ENCODE peak calls at places on chromosomes 1 and 21, in seven cellular contexts. D, N, T, H, R, V and I are unnamed samples.

GRCh38 chr1:26351591-26352337 is 2.2 kb downstream of the CRYBG2 start:
- DNase-seq in H (no peak), R (no peak), T (no peak), D (peak), V (no peak), N (no peak), I (no peak)

GRCh38 chr1:108570128-108570527 is 10.2 kb downstream of the EEIG2 start:
- DNase-seq in T (no peak), H (no peak), R (peak), D (no peak), V (no peak), N (no peak), I (peak)

GRCh38 chr1:45769261-45769932 is 18.9 kb upstream of the IPP start:
- DNase-seq in V (no peak), T (no peak), R (peak), H (no peak), D (no peak), N (no peak), I (peak)

GRCh38 chr1:78226784-78227183 is 181.0 kb downstream of the GIPC2 start:
- DNase-seq in D (peak), H (no peak), T (no peak), R (no peak), N (no peak), V (no peak), I (no peak)

GRCh38 chr21:26072891-26073615 is 97.5 kb downstream of the APP start:
- DNase-seq in N (no peak), V (no peak), R (no peak), T (no peak), D (no peak), H (no peak), I (no peak)

GRCh38 chr1:96519851-96520281 is 201.7 kb upstream of the PTBP2 start:
- DNase-seq in N (no peak), H (no peak), T (no peak), R (peak), V (no peak), D (no peak), I (no peak)

GRCh38 chr1:54070549-54070915 is 17.1 kb downstream of the TCEANC2 start:
- DNase-seq in H (no peak), N (no peak), T (no peak), D (no peak), R (no peak), V (no peak), I (no peak)

GRCh38 chr1:203215573-203215972 is 13.9 kb downstream of the CHIT1 start:
- DNase-seq in H (no peak), D (no peak), T (no peak), R (peak), N (no peak), V (no peak), I (peak)

GRCh38 chr1:197955486-197956394 is 38.6 kb downstream of the LHX9 start:
- DNase-seq in H (no peak), V (no peak), N (no peak), R (no peak), T (no peak), D (no peak), I (no peak)

GRCh38 chr1:225880210-225880584 is 2.0 kb downstream of the TMEM63A start:
- DNase-seq in H (peak), T (no peak), N (no peak), D (no peak), V (no peak), R (no peak), I (no peak)

GRCh38 chr1:153346067-153346723 is 2.4 kb downstream of the PGLYRP4 start:
- DNase-seq in H (no peak), D (no peak), T (no peak), N (no peak), V (no peak), R (no peak), I (peak)

GRCh38 chr1:205236526-205236925 is 8.8 kb downstream of the TMCC2 start:
- DNase-seq in D (no peak), V (no peak), T (no peak), R (no peak), H (no peak), N (no peak), I (no peak)

GRCh38 chr1:65265296-65266271 is 43.8 kb upstream of the DNAJC6 start:
- DNase-seq in D (no peak), T (peak), N (peak), V (peak), H (peak), R (peak), I (peak)

GRCh38 chr1:157993179-157994080 is at the start of gene KIRREL1:
- DNase-seq in N (no peak), T (no peak), D (peak), V (no peak), H (no peak), R (peak), I (no peak)

GRCh38 chr1:65792671-65793358 is at the start of gene PDE4B:
- DNase-seq in R (peak), D (no peak), T (no peak), V (no peak), N (no peak), H (peak), I (peak)

GRCh38 chr21:44083631-44084291 is 23.4 kb upstream of the PWP2 start:
- DNase-seq in R (no peak), T (peak), N (peak), V (peak), D (no peak), H (no peak), I (no peak)

GRCh38 chr1:117639741-117640140 is 33.9 kb downstream of the TENT5C start:
- DNase-seq in V (no peak), T (no peak), N (no peak), H (no peak), R (no peak), D (no peak), I (no peak)

GRCh38 chr1:21334214-21335087 is 44.2 kb upstream of the ECE1 start:
- DNase-seq in N (peak), R (peak), D (peak), T (peak), V (peak), H (peak), I (no peak)

GRCh38 chr1:47875831-47876586 is 121.2 kb downstream of the TRABD2B start:
- DNase-seq in V (no peak), D (no peak), T (no peak), R (no peak), H (no peak), N (no peak), I (no peak)